ENCODE peak calls at places on chromosomes 16 and 17, in five cellular contexts. B is M059J; N is lung microvascular endothelial cell; U is nephron progenitor cell; S is activated CD8-positive, alpha-beta T cell treated with anti-CD3 and anti-CD28 coated beads, Interleukin-2, amount 10 ng/mL, durations not matched to agents 7 days and 5 days. D is an unnamed sample.
A peak's percentile ranks its signal among the peaks of the same experiment; 100 is the strongest.

GRCh38 chr16:27314161-27314723 is 468 bp downstream of the IL4R start:
- DNase-seq in B (peak; percentile 72), N (peak; percentile 73), U (no peak), S (peak; percentile 77), D (peak; percentile 78)

GRCh38 chr17:9828296-9829059 is 2.8 kb downstream of the GLP2R start:
- DNase-seq in B (no peak), N (no peak), U (no peak), S (no peak), D (no peak)

GRCh38 chr17:66582373-66583111 is 252.4 kb upstream of the CACNG5 start:
- DNase-seq in B (no peak), N (peak; percentile 31), U (no peak), S (no peak), D (no peak)

GRCh38 chr17:68289473-68289872 is 1.5 kb downstream of the SLC16A6 start:
- DNase-seq in B (peak; percentile 60), N (no peak), U (no peak), S (no peak), D (peak; percentile 64)

GRCh38 chr16:53098526-53099317 is 43.9 kb downstream of the CHD9 start:
- DNase-seq in B (peak; percentile 93), N (peak; percentile 61), U (peak; percentile 20), S (peak; percentile 54), D (peak; percentile 59)

GRCh38 chr16:57314161-57314785 is 29.8 kb upstream of the PLLP start:
- DNase-seq in B (peak; percentile 60), N (no peak), U (no peak), S (no peak), D (peak; percentile 5)

GRCh38 chr16:85384831-85385462 is 228.2 kb upstream of the GSE1 start:
- DNase-seq in B (no peak), N (no peak), U (peak; percentile 27), S (no peak), D (peak; percentile 19)

GRCh38 chr16:11361751-11362742 is 16.8 kb downstream of the RMI2 start:
- DNase-seq in B (peak; percentile 90), N (no peak), U (no peak), S (peak; percentile 65), D (peak; percentile 41)

GRCh38 chr17:71458322-71458721 is 662.5 kb upstream of the SOX9 start:
- DNase-seq in B (no peak), N (no peak), U (no peak), S (no peak), D (no peak)

GRCh38 chr16:79054593-79054992 is 545.9 kb downstream of the MAF start:
- DNase-seq in B (no peak), N (no peak), U (no peak), S (no peak), D (no peak)

GRCh38 chr16:52416888-52417287 is 130.1 kb downstream of the TOX3 start:
- DNase-seq in B (no peak), N (no peak), U (no peak), S (no peak), D (no peak)

GRCh38 chr17:16439303-16439791 is 24.0 kb downstream of the TRPV2 start:
- DNase-seq in B (no peak), N (peak; percentile 29), U (no peak), S (peak; percentile 45), D (no peak)

GRCh38 chr17:69928586-69928985 is 146.4 kb upstream of the KCNJ16 start:
- DNase-seq in B (no peak), N (peak; percentile 6), U (no peak), S (no peak), D (no peak)